ENCODE peak calls at places on chromosomes 6 and 20, in nine cellular contexts. One of them, this sample, is unnamed.

GRCh38 chr6:163830641-163831040 is 416.1 kb downstream of the QKI start:
- DNase-seq in AG04450: no peak
- DNase-seq in fibroblast of pulmonary artery: no peak
- DNase-seq in HFF-Myc: no peak
- DNase-seq in psoas muscle: no peak
- DNase-seq in brain microvascular endothelial cell: no peak
- DNase-seq in fibroblast of mammary gland: no peak
- DNase-seq in foreskin fibroblast: no peak
- DNase-seq in adrenal gland: no peak
- DNase-seq in this sample: no peak

GRCh38 chr6:12947191-12947795 is 230.7 kb downstream of the PHACTR1 start:
- DNase-seq in AG04450: no peak
- DNase-seq in fibroblast of pulmonary artery: no peak
- DNase-seq in HFF-Myc: no peak
- DNase-seq in psoas muscle: no peak
- DNase-seq in brain microvascular endothelial cell: no peak
- DNase-seq in fibroblast of mammary gland: no peak
- DNase-seq in foreskin fibroblast: no peak
- DNase-seq in adrenal gland: no peak
- DNase-seq in this sample: no peak

GRCh38 chr6:967666-968065 is 274.7 kb upstream of the EXOC2 start:
- DNase-seq in AG04450: no peak
- DNase-seq in fibroblast of pulmonary artery: no peak
- DNase-seq in HFF-Myc: no peak
- DNase-seq in psoas muscle: no peak
- DNase-seq in brain microvascular endothelial cell: no peak
- DNase-seq in fibroblast of mammary gland: no peak
- DNase-seq in foreskin fibroblast: no peak
- DNase-seq in adrenal gland: no peak
- DNase-seq in this sample: no peak

GRCh38 chr6:127459231-127459641 is at the start of gene KIAA0408:
- DNase-seq in AG04450: no peak
- DNase-seq in fibroblast of pulmonary artery: peak
- DNase-seq in HFF-Myc: no peak
- DNase-seq in psoas muscle: peak
- DNase-seq in brain microvascular endothelial cell: peak
- DNase-seq in fibroblast of mammary gland: peak
- DNase-seq in foreskin fibroblast: peak
- DNase-seq in adrenal gland: peak
- DNase-seq in this sample: peak

GRCh38 chr20:22080985-22081384 is 375.5 kb downstream of the PAX1 start:
- DNase-seq in AG04450: no peak
- DNase-seq in fibroblast of pulmonary artery: no peak
- DNase-seq in HFF-Myc: no peak
- DNase-seq in psoas muscle: no peak
- DNase-seq in brain microvascular endothelial cell: no peak
- DNase-seq in fibroblast of mammary gland: peak
- DNase-seq in foreskin fibroblast: no peak
- DNase-seq in adrenal gland: no peak
- DNase-seq in this sample: no peak

GRCh38 chr6:41901882-41902519 is 6.8 kb upstream of the USP49 start:
- DNase-seq in AG04450: no peak
- DNase-seq in fibroblast of pulmonary artery: peak
- DNase-seq in HFF-Myc: no peak
- DNase-seq in psoas muscle: no peak
- DNase-seq in brain microvascular endothelial cell: no peak
- DNase-seq in fibroblast of mammary gland: peak
- DNase-seq in foreskin fibroblast: peak
- DNase-seq in adrenal gland: peak
- DNase-seq in this sample: no peak

GRCh38 chr6:127266892-127267741 is 453 bp downstream of the RNF146 start:
- DNase-seq in AG04450: no peak
- DNase-seq in fibroblast of pulmonary artery: peak
- DNase-seq in HFF-Myc: no peak
- DNase-seq in psoas muscle: peak
- DNase-seq in brain microvascular endothelial cell: peak
- DNase-seq in fibroblast of mammary gland: peak
- DNase-seq in foreskin fibroblast: peak
- DNase-seq in adrenal gland: peak
- DNase-seq in this sample: no peak

GRCh38 chr20:16147221-16147620 is 426.0 kb downstream of the KIF16B start:
- DNase-seq in AG04450: no peak
- DNase-seq in fibroblast of pulmonary artery: no peak
- DNase-seq in HFF-Myc: no peak
- DNase-seq in psoas muscle: no peak
- DNase-seq in brain microvascular endothelial cell: no peak
- DNase-seq in fibroblast of mammary gland: no peak
- DNase-seq in foreskin fibroblast: no peak
- DNase-seq in adrenal gland: no peak
- DNase-seq in this sample: no peak

GRCh38 chr20:22333885-22334545 is 250.4 kb downstream of the FOXA2 start:
- DNase-seq in AG04450: peak
- DNase-seq in fibroblast of pulmonary artery: peak
- DNase-seq in HFF-Myc: peak
- DNase-seq in psoas muscle: peak
- DNase-seq in brain microvascular endothelial cell: peak
- DNase-seq in fibroblast of mammary gland: peak
- DNase-seq in foreskin fibroblast: peak
- DNase-seq in adrenal gland: peak
- DNase-seq in this sample: peak

GRCh38 chr6:87396595-87397392 is 11.0 kb upstream of the CFAP206 start:
- DNase-seq in AG04450: no peak
- DNase-seq in fibroblast of pulmonary artery: no peak
- DNase-seq in HFF-Myc: no peak
- DNase-seq in psoas muscle: no peak
- DNase-seq in brain microvascular endothelial cell: no peak
- DNase-seq in fibroblast of mammary gland: no peak
- DNase-seq in foreskin fibroblast: no peak
- DNase-seq in adrenal gland: no peak
- DNase-seq in this sample: no peak

GRCh38 chr6:163718537-163718936 is 304.0 kb downstream of the QKI start:
- DNase-seq in AG04450: no peak
- DNase-seq in fibroblast of pulmonary artery: no peak
- DNase-seq in HFF-Myc: no peak
- DNase-seq in psoas muscle: no peak
- DNase-seq in brain microvascular endothelial cell: no peak
- DNase-seq in fibroblast of mammary gland: no peak
- DNase-seq in foreskin fibroblast: no peak
- DNase-seq in adrenal gland: no peak
- DNase-seq in this sample: no peak

GRCh38 chr6:134954272-134954990 is 4.5 kb upstream of the ALDH8A1 start:
- DNase-seq in AG04450: no peak
- DNase-seq in fibroblast of pulmonary artery: no peak
- DNase-seq in HFF-Myc: no peak
- DNase-seq in psoas muscle: no peak
- DNase-seq in brain microvascular endothelial cell: no peak
- DNase-seq in fibroblast of mammary gland: no peak
- DNase-seq in foreskin fibroblast: no peak
- DNase-seq in adrenal gland: no peak
- DNase-seq in this sample: no peak

GRCh38 chr6:18016133-18016532 is 28.7 kb upstream of the KIF13A start:
- DNase-seq in AG04450: no peak
- DNase-seq in fibroblast of pulmonary artery: no peak
- DNase-seq in HFF-Myc: no peak
- DNase-seq in psoas muscle: no peak
- DNase-seq in brain microvascular endothelial cell: no peak
- DNase-seq in fibroblast of mammary gland: no peak
- DNase-seq in foreskin fibroblast: no peak
- DNase-seq in adrenal gland: no peak
- DNase-seq in this sample: no peak

GRCh38 chr6:18016698-18017097 is 29.3 kb upstream of the KIF13A start:
- DNase-seq in AG04450: no peak
- DNase-seq in fibroblast of pulmonary artery: no peak
- DNase-seq in HFF-Myc: no peak
- DNase-seq in psoas muscle: no peak
- DNase-seq in brain microvascular endothelial cell: no peak
- DNase-seq in fibroblast of mammary gland: no peak
- DNase-seq in foreskin fibroblast: no peak
- DNase-seq in adrenal gland: no peak
- DNase-seq in this sample: no peak

GRCh38 chr6:18011287-18011686 is 23.9 kb upstream of the KIF13A start:
- DNase-seq in AG04450: no peak
- DNase-seq in fibroblast of pulmonary artery: no peak
- DNase-seq in HFF-Myc: no peak
- DNase-seq in psoas muscle: no peak
- DNase-seq in brain microvascular endothelial cell: no peak
- DNase-seq in fibroblast of mammary gland: no peak
- DNase-seq in foreskin fibroblast: no peak
- DNase-seq in adrenal gland: no peak
- DNase-seq in this sample: no peak
- H3K4me3 ChIP-seq in AG04450: no peak
- H3K4me3 ChIP-seq in fibroblast of pulmonary artery: no peak
- H3K4me3 ChIP-seq in HFF-Myc: no peak
- H3K4me3 ChIP-seq in psoas muscle: no peak
- H3K4me3 ChIP-seq in brain microvascular endothelial cell: no peak
- H3K4me3 ChIP-seq in fibroblast of mammary gland: no peak
- H3K4me3 ChIP-seq in foreskin fibroblast: no peak
- H3K4me3 ChIP-seq in adrenal gland: no peak
- H3K4me3 ChIP-seq in this sample: no peak

DNA sequence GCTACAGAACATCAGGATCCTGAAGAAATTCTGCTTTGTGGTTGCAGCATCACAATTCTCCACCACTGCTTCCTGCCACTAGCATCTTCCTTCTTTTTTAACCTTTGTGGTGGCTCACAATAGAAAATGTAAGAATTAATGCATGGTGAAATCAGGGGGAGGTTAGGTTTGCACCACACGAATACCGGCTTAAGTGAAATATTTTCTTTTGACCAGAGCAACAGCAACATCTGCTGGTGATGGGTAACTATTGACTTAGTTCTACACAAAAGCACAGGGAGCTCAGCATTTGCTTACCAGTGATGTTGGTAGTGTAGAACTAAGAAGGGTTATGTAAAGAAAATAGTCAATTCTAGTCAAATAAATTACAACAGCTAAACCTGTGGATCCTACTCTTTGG is 280.5 kb downstream of the SYNE1 start:
- DNase-seq in AG04450: no peak
- DNase-seq in fibroblast of pulmonary artery: peak
- DNase-seq in HFF-Myc: no peak
- DNase-seq in psoas muscle: no peak
- DNase-seq in brain microvascular endothelial cell: peak
- DNase-seq in fibroblast of mammary gland: peak
- DNase-seq in foreskin fibroblast: peak
- DNase-seq in adrenal gland: no peak
- DNase-seq in this sample: peak
- TF ChIP-seq CTCF in AG04450: peak
- TF ChIP-seq CTCF in fibroblast of pulmonary artery: peak
- TF ChIP-seq CTCF in HFF-Myc: no peak
- TF ChIP-seq CTCF in psoas muscle: peak
- TF ChIP-seq CTCF in brain microvascular endothelial cell: peak
- TF ChIP-seq CTCF in fibroblast of mammary gland: peak
- TF ChIP-seq CTCF in foreskin fibroblast: peak
- TF ChIP-seq CTCF in adrenal gland: no peak
- TF ChIP-seq CTCF in this sample: peak

GRCh38 chr6:39409889-39410288 is 87.4 kb upstream of the KCNK16 start:
- DNase-seq in AG04450: no peak
- DNase-seq in fibroblast of pulmonary artery: no peak
- DNase-seq in HFF-Myc: no peak
- DNase-seq in psoas muscle: no peak
- DNase-seq in brain microvascular endothelial cell: no peak
- DNase-seq in fibroblast of mammary gland: no peak
- DNase-seq in foreskin fibroblast: no peak
- DNase-seq in adrenal gland: no peak
- DNase-seq in this sample: no peak
- H3K4me3 ChIP-seq in AG04450: no peak
- H3K4me3 ChIP-seq in fibroblast of pulmonary artery: no peak
- H3K4me3 ChIP-seq in HFF-Myc: no peak
- H3K4me3 ChIP-seq in psoas muscle: no peak
- H3K4me3 ChIP-seq in brain microvascular endothelial cell: no peak
- H3K4me3 ChIP-seq in fibroblast of mammary gland: no peak
- H3K4me3 ChIP-seq in foreskin fibroblast: no peak
- H3K4me3 ChIP-seq in adrenal gland: no peak
- H3K4me3 ChIP-seq in this sample: no peak

GRCh38 chr6:170277893-170278742 is 12.8 kb downstream of the DLL1 start:
- DNase-seq in AG04450: no peak
- DNase-seq in fibroblast of pulmonary artery: no peak
- DNase-seq in HFF-Myc: no peak
- DNase-seq in psoas muscle: peak
- DNase-seq in brain microvascular endothelial cell: no peak
- DNase-seq in fibroblast of mammary gland: no peak
- DNase-seq in foreskin fibroblast: no peak
- DNase-seq in adrenal gland: no peak
- DNase-seq in this sample: no peak
- TF ChIP-seq CTCF in AG04450: no peak
- TF ChIP-seq CTCF in fibroblast of pulmonary artery: no peak
- TF ChIP-seq CTCF in HFF-Myc: no peak
- TF ChIP-seq CTCF in psoas muscle: no peak
- TF ChIP-seq CTCF in brain microvascular endothelial cell: no peak
- TF ChIP-seq CTCF in fibroblast of mammary gland: no peak
- TF ChIP-seq CTCF in foreskin fibroblast: no peak
- TF ChIP-seq CTCF in adrenal gland: no peak
- TF ChIP-seq CTCF in this sample: no peak

GRCh38 chr20:32188376-32189122 is 19.0 kb downstream of the PLAGL2 start:
- DNase-seq in AG04450: no peak
- DNase-seq in fibroblast of pulmonary artery: no peak
- DNase-seq in HFF-Myc: no peak
- DNase-seq in psoas muscle: peak
- DNase-seq in brain microvascular endothelial cell: no peak
- DNase-seq in fibroblast of mammary gland: no peak
- DNase-seq in foreskin fibroblast: no peak
- DNase-seq in adrenal gland: no peak
- DNase-seq in this sample: no peak
- H3K4me3 ChIP-seq in AG04450: no peak
- H3K4me3 ChIP-seq in fibroblast of pulmonary artery: no peak
- H3K4me3 ChIP-seq in HFF-Myc: no peak
- H3K4me3 ChIP-seq in psoas muscle: no peak
- H3K4me3 ChIP-seq in brain microvascular endothelial cell: no peak
- H3K4me3 ChIP-seq in fibroblast of mammary gland: no peak
- H3K4me3 ChIP-seq in foreskin fibroblast: no peak
- H3K4me3 ChIP-seq in adrenal gland: no peak
- H3K4me3 ChIP-seq in this sample: no peak

DNA sequence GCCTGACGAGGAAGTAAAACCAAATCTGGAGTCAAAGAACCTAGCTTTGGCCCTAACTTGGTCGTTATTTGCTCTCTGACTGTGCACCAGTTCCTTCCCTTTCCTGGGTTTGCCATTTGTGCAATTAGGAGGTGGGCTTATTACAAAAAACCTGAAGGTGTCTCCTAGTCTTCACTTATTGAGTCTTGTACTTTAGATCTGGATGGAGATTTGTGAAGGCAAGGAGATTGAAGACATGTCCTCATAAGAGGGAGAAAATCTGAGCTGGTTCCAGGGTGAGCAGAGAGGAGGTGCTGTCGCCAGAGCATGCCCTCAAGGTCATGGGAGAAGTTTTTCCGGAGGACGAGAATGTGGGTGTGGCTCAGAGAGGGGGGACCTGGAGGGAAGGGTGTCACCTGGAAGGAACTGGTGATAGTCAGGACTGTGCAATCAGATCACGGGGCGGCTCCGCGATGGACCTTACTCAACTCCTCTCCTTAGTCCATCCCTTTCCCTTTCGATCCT is 703 bp upstream of the ACSS2 start:
- DNase-seq in AG04450: no peak
- DNase-seq in fibroblast of pulmonary artery: no peak
- DNase-seq in HFF-Myc: no peak
- DNase-seq in psoas muscle: no peak
- DNase-seq in brain microvascular endothelial cell: no peak
- DNase-seq in fibroblast of mammary gland: no peak
- DNase-seq in foreskin fibroblast: no peak
- DNase-seq in adrenal gland: no peak
- DNase-seq in this sample: no peak
- TF ChIP-seq CTCF in AG04450: peak
- TF ChIP-seq CTCF in fibroblast of pulmonary artery: peak
- TF ChIP-seq CTCF in HFF-Myc: no peak
- TF ChIP-seq CTCF in psoas muscle: peak
- TF ChIP-seq CTCF in brain microvascular endothelial cell: peak
- TF ChIP-seq CTCF in fibroblast of mammary gland: peak
- TF ChIP-seq CTCF in foreskin fibroblast: no peak
- TF ChIP-seq CTCF in adrenal gland: peak
- TF ChIP-seq CTCF in this sample: no peak

This sample was measured in AG09309.